ENCODE peak calls at places on chromosomes 11 and 22, in ten cellular contexts. One of them, this sample, is unnamed.

GRCh38 chr22:42714308-42714707 is 6.4 kb downstream of the A4GALT start:
- DNase-seq in activated CD4-positive, alpha-beta T cell treated with anti-CD3 and anti-CD28 coated beads, Interleukin-2, amount 50 U/mL, for 4 hours: no peak
- DNase-seq in activated naive CD4-positive, alpha-beta T cell treated with anti-CD3 and anti-CD28 coated beads for 36 hours: no peak
- DNase-seq in stimulated activated CD8-positive, alpha-beta memory T cell treated with anti-CD3 and anti-CD28 coated beads, Interleukin-15, amount 100 ng/mL, for 1 hour: no peak
- DNase-seq in CD4-positive, CD25-positive, alpha-beta regulatory T cell: no peak
- DNase-seq in endothelial cell: no peak
- DNase-seq in AML-193: no peak
- DNase-seq in H54: no peak
- DNase-seq in AG09309: no peak
- DNase-seq in sigmoid colon: no peak
- DNase-seq in this sample: no peak

GRCh38 chr11:124841765-124842700 is 23.2 kb upstream of the ROBO3 start:
- DNase-seq in activated CD4-positive, alpha-beta T cell treated with anti-CD3 and anti-CD28 coated beads, Interleukin-2, amount 50 U/mL, for 4 hours: no peak
- DNase-seq in activated naive CD4-positive, alpha-beta T cell treated with anti-CD3 and anti-CD28 coated beads for 36 hours: no peak
- DNase-seq in stimulated activated CD8-positive, alpha-beta memory T cell treated with anti-CD3 and anti-CD28 coated beads, Interleukin-15, amount 100 ng/mL, for 1 hour: no peak
- DNase-seq in CD4-positive, CD25-positive, alpha-beta regulatory T cell: no peak
- DNase-seq in endothelial cell: no peak
- DNase-seq in AML-193: no peak
- DNase-seq in H54: no peak
- DNase-seq in AG09309: no peak
- DNase-seq in sigmoid colon: no peak
- DNase-seq in this sample: no peak

GRCh38 chr11:128195057-128195751 is 392.2 kb downstream of the ETS1 start:
- DNase-seq in activated CD4-positive, alpha-beta T cell treated with anti-CD3 and anti-CD28 coated beads, Interleukin-2, amount 50 U/mL, for 4 hours: no peak
- DNase-seq in activated naive CD4-positive, alpha-beta T cell treated with anti-CD3 and anti-CD28 coated beads for 36 hours: peak; percentile 77
- DNase-seq in stimulated activated CD8-positive, alpha-beta memory T cell treated with anti-CD3 and anti-CD28 coated beads, Interleukin-15, amount 100 ng/mL, for 1 hour: no peak
- DNase-seq in CD4-positive, CD25-positive, alpha-beta regulatory T cell: peak; percentile 42
- DNase-seq in endothelial cell: no peak
- DNase-seq in AML-193: peak; percentile 86
- DNase-seq in H54: no peak
- DNase-seq in AG09309: no peak
- DNase-seq in sigmoid colon: no peak
- DNase-seq in this sample: no peak

GRCh38 chr11:117457031-117457785 is 129.6 kb downstream of the CEP164 start:
- DNase-seq in activated CD4-positive, alpha-beta T cell treated with anti-CD3 and anti-CD28 coated beads, Interleukin-2, amount 50 U/mL, for 4 hours: no peak
- DNase-seq in activated naive CD4-positive, alpha-beta T cell treated with anti-CD3 and anti-CD28 coated beads for 36 hours: no peak
- DNase-seq in stimulated activated CD8-positive, alpha-beta memory T cell treated with anti-CD3 and anti-CD28 coated beads, Interleukin-15, amount 100 ng/mL, for 1 hour: no peak
- DNase-seq in CD4-positive, CD25-positive, alpha-beta regulatory T cell: no peak
- DNase-seq in endothelial cell: no peak
- DNase-seq in AML-193: no peak
- DNase-seq in H54: no peak
- DNase-seq in AG09309: no peak
- DNase-seq in sigmoid colon: no peak
- DNase-seq in this sample: no peak

GRCh38 chr22:19696504-19697276 is 17.6 kb upstream of the SEPTIN5 start:
- DNase-seq in activated CD4-positive, alpha-beta T cell treated with anti-CD3 and anti-CD28 coated beads, Interleukin-2, amount 50 U/mL, for 4 hours: no peak
- DNase-seq in activated naive CD4-positive, alpha-beta T cell treated with anti-CD3 and anti-CD28 coated beads for 36 hours: no peak
- DNase-seq in stimulated activated CD8-positive, alpha-beta memory T cell treated with anti-CD3 and anti-CD28 coated beads, Interleukin-15, amount 100 ng/mL, for 1 hour: no peak
- DNase-seq in CD4-positive, CD25-positive, alpha-beta regulatory T cell: no peak
- DNase-seq in endothelial cell: no peak
- DNase-seq in AML-193: no peak
- DNase-seq in H54: no peak
- DNase-seq in AG09309: no peak
- DNase-seq in sigmoid colon: no peak
- DNase-seq in this sample: no peak

GRCh38 chr22:43118953-43119458 is 8.5 kb downstream of the BIK start:
- DNase-seq in activated CD4-positive, alpha-beta T cell treated with anti-CD3 and anti-CD28 coated beads, Interleukin-2, amount 50 U/mL, for 4 hours: no peak
- DNase-seq in activated naive CD4-positive, alpha-beta T cell treated with anti-CD3 and anti-CD28 coated beads for 36 hours: no peak
- DNase-seq in stimulated activated CD8-positive, alpha-beta memory T cell treated with anti-CD3 and anti-CD28 coated beads, Interleukin-15, amount 100 ng/mL, for 1 hour: no peak
- DNase-seq in CD4-positive, CD25-positive, alpha-beta regulatory T cell: no peak
- DNase-seq in endothelial cell: no peak
- DNase-seq in AML-193: no peak
- DNase-seq in H54: no peak
- DNase-seq in AG09309: no peak
- DNase-seq in sigmoid colon: no peak
- DNase-seq in this sample: no peak

GRCh38 chr11:117300301-117300700 is 9.2 kb downstream of the BACE1-AS start:
- DNase-seq in activated CD4-positive, alpha-beta T cell treated with anti-CD3 and anti-CD28 coated beads, Interleukin-2, amount 50 U/mL, for 4 hours: no peak
- DNase-seq in activated naive CD4-positive, alpha-beta T cell treated with anti-CD3 and anti-CD28 coated beads for 36 hours: no peak
- DNase-seq in stimulated activated CD8-positive, alpha-beta memory T cell treated with anti-CD3 and anti-CD28 coated beads, Interleukin-15, amount 100 ng/mL, for 1 hour: no peak
- DNase-seq in CD4-positive, CD25-positive, alpha-beta regulatory T cell: no peak
- DNase-seq in endothelial cell: no peak
- DNase-seq in AML-193: no peak
- DNase-seq in H54: no peak
- DNase-seq in AG09309: no peak
- DNase-seq in sigmoid colon: peak; percentile 69
- DNase-seq in this sample: no peak

GRCh38 chr11:65366340-65366773 is 11.8 kb downstream of the TIGD3 start:
- DNase-seq in activated CD4-positive, alpha-beta T cell treated with anti-CD3 and anti-CD28 coated beads, Interleukin-2, amount 50 U/mL, for 4 hours: no peak
- DNase-seq in activated naive CD4-positive, alpha-beta T cell treated with anti-CD3 and anti-CD28 coated beads for 36 hours: peak; percentile 46
- DNase-seq in stimulated activated CD8-positive, alpha-beta memory T cell treated with anti-CD3 and anti-CD28 coated beads, Interleukin-15, amount 100 ng/mL, for 1 hour: no peak
- DNase-seq in CD4-positive, CD25-positive, alpha-beta regulatory T cell: peak; percentile 64
- DNase-seq in endothelial cell: no peak
- DNase-seq in AML-193: peak; percentile 85
- DNase-seq in H54: no peak
- DNase-seq in AG09309: peak; percentile 55
- DNase-seq in sigmoid colon: no peak
- DNase-seq in this sample: peak; percentile 87

GRCh38 chr11:70323811-70324210 is 53.3 kb downstream of the PPFIA1 start:
- DNase-seq in activated CD4-positive, alpha-beta T cell treated with anti-CD3 and anti-CD28 coated beads, Interleukin-2, amount 50 U/mL, for 4 hours: no peak
- DNase-seq in activated naive CD4-positive, alpha-beta T cell treated with anti-CD3 and anti-CD28 coated beads for 36 hours: no peak
- DNase-seq in stimulated activated CD8-positive, alpha-beta memory T cell treated with anti-CD3 and anti-CD28 coated beads, Interleukin-15, amount 100 ng/mL, for 1 hour: no peak
- DNase-seq in CD4-positive, CD25-positive, alpha-beta regulatory T cell: no peak
- DNase-seq in endothelial cell: no peak
- DNase-seq in AML-193: no peak
- DNase-seq in H54: no peak
- DNase-seq in AG09309: no peak
- DNase-seq in sigmoid colon: no peak
- DNase-seq in this sample: peak; percentile 56

GRCh38 chr22:29816539-29816938 is 21.5 kb downstream of the ASCC2 start:
- DNase-seq in activated CD4-positive, alpha-beta T cell treated with anti-CD3 and anti-CD28 coated beads, Interleukin-2, amount 50 U/mL, for 4 hours: no peak
- DNase-seq in activated naive CD4-positive, alpha-beta T cell treated with anti-CD3 and anti-CD28 coated beads for 36 hours: no peak
- DNase-seq in stimulated activated CD8-positive, alpha-beta memory T cell treated with anti-CD3 and anti-CD28 coated beads, Interleukin-15, amount 100 ng/mL, for 1 hour: no peak
- DNase-seq in CD4-positive, CD25-positive, alpha-beta regulatory T cell: no peak
- DNase-seq in endothelial cell: no peak
- DNase-seq in AML-193: no peak
- DNase-seq in H54: no peak
- DNase-seq in AG09309: no peak
- DNase-seq in sigmoid colon: no peak
- DNase-seq in this sample: no peak

GRCh38 chr11:125156346-125156745 is 8.2 kb upstream of the PKNOX2 start:
- DNase-seq in activated CD4-positive, alpha-beta T cell treated with anti-CD3 and anti-CD28 coated beads, Interleukin-2, amount 50 U/mL, for 4 hours: no peak
- DNase-seq in activated naive CD4-positive, alpha-beta T cell treated with anti-CD3 and anti-CD28 coated beads for 36 hours: no peak
- DNase-seq in stimulated activated CD8-positive, alpha-beta memory T cell treated with anti-CD3 and anti-CD28 coated beads, Interleukin-15, amount 100 ng/mL, for 1 hour: no peak
- DNase-seq in CD4-positive, CD25-positive, alpha-beta regulatory T cell: no peak
- DNase-seq in endothelial cell: no peak
- DNase-seq in AML-193: no peak
- DNase-seq in H54: no peak
- DNase-seq in AG09309: no peak
- DNase-seq in sigmoid colon: no peak
- DNase-seq in this sample: no peak

GRCh38 chr11:77047007-77047927 is 13.1 kb downstream of the B3GNT6 start:
- DNase-seq in activated CD4-positive, alpha-beta T cell treated with anti-CD3 and anti-CD28 coated beads, Interleukin-2, amount 50 U/mL, for 4 hours: peak; percentile 68
- DNase-seq in activated naive CD4-positive, alpha-beta T cell treated with anti-CD3 and anti-CD28 coated beads for 36 hours: peak; percentile 88
- DNase-seq in stimulated activated CD8-positive, alpha-beta memory T cell treated with anti-CD3 and anti-CD28 coated beads, Interleukin-15, amount 100 ng/mL, for 1 hour: peak; percentile 60
- DNase-seq in CD4-positive, CD25-positive, alpha-beta regulatory T cell: peak; percentile 93
- DNase-seq in endothelial cell: peak; percentile 74
- DNase-seq in AML-193: peak; percentile 76
- DNase-seq in H54: peak; percentile 50
- DNase-seq in AG09309: peak; percentile 78
- DNase-seq in sigmoid colon: peak; percentile 89
- DNase-seq in this sample: peak; percentile 75

GRCh38 chr11:67357831-67358555 is 4.6 kb upstream of the POLD4 start:
- DNase-seq in activated CD4-positive, alpha-beta T cell treated with anti-CD3 and anti-CD28 coated beads, Interleukin-2, amount 50 U/mL, for 4 hours: no peak
- DNase-seq in activated naive CD4-positive, alpha-beta T cell treated with anti-CD3 and anti-CD28 coated beads for 36 hours: no peak
- DNase-seq in stimulated activated CD8-positive, alpha-beta memory T cell treated with anti-CD3 and anti-CD28 coated beads, Interleukin-15, amount 100 ng/mL, for 1 hour: no peak
- DNase-seq in CD4-positive, CD25-positive, alpha-beta regulatory T cell: no peak
- DNase-seq in endothelial cell: no peak
- DNase-seq in AML-193: no peak
- DNase-seq in H54: peak; percentile 35
- DNase-seq in AG09309: no peak
- DNase-seq in sigmoid colon: no peak
- DNase-seq in this sample: no peak

GRCh38 chr11:133984828-133985227 is 28.1 kb upstream of the IGSF9B start:
- DNase-seq in activated CD4-positive, alpha-beta T cell treated with anti-CD3 and anti-CD28 coated beads, Interleukin-2, amount 50 U/mL, for 4 hours: no peak
- DNase-seq in activated naive CD4-positive, alpha-beta T cell treated with anti-CD3 and anti-CD28 coated beads for 36 hours: no peak
- DNase-seq in stimulated activated CD8-positive, alpha-beta memory T cell treated with anti-CD3 and anti-CD28 coated beads, Interleukin-15, amount 100 ng/mL, for 1 hour: no peak
- DNase-seq in CD4-positive, CD25-positive, alpha-beta regulatory T cell: no peak
- DNase-seq in endothelial cell: no peak
- DNase-seq in AML-193: no peak
- DNase-seq in H54: no peak
- DNase-seq in AG09309: no peak
- DNase-seq in sigmoid colon: no peak
- DNase-seq in this sample: no peak

GRCh38 chr11:87137711-87138110 is 100.0 kb downstream of the TMEM135 start:
- DNase-seq in activated CD4-positive, alpha-beta T cell treated with anti-CD3 and anti-CD28 coated beads, Interleukin-2, amount 50 U/mL, for 4 hours: no peak
- DNase-seq in activated naive CD4-positive, alpha-beta T cell treated with anti-CD3 and anti-CD28 coated beads for 36 hours: no peak
- DNase-seq in stimulated activated CD8-positive, alpha-beta memory T cell treated with anti-CD3 and anti-CD28 coated beads, Interleukin-15, amount 100 ng/mL, for 1 hour: no peak
- DNase-seq in CD4-positive, CD25-positive, alpha-beta regulatory T cell: no peak
- DNase-seq in endothelial cell: no peak
- DNase-seq in AML-193: no peak
- DNase-seq in H54: no peak
- DNase-seq in AG09309: no peak
- DNase-seq in sigmoid colon: no peak
- DNase-seq in this sample: no peak